ENCODE peak calls at places on chromosomes 5 and 9, in six cellular contexts. One of them, this sample, is unnamed.

GRCh38 chr9:130936285-130937117 is 2.5 kb downstream of the FIBCD1 start:
- DNase-seq in HCT116: no peak
- DNase-seq in left ventricle myocardium inferior: no peak
- DNase-seq in GM10248: no peak
- DNase-seq in neural progenitor cell: peak; percentile 93
- DNase-seq in adrenal gland: peak; percentile 97
- DNase-seq in this sample: no peak

GRCh38 chr5:80406980-80407734 is 707 bp upstream of the ZFYVE16 start:
- DNase-seq in adrenal gland: peak; percentile 88
- DNase-seq in left ventricle myocardium inferior: peak; percentile 16
- DNase-seq in HCT116: no peak
- DNase-seq in neural progenitor cell: no peak
- DNase-seq in GM10248: peak; percentile 15
- DNase-seq in this sample: no peak

GRCh38 chr5:68028131-68028727 is 187.3 kb upstream of the PIK3R1 start:
- DNase-seq in neural progenitor cell: no peak
- DNase-seq in HCT116: no peak
- DNase-seq in left ventricle myocardium inferior: no peak
- DNase-seq in adrenal gland: no peak
- DNase-seq in GM10248: no peak
- DNase-seq in this sample: no peak

GRCh38 chr9:115157245-115157674 is 39.3 kb upstream of the TNC start:
- DNase-seq in neural progenitor cell: no peak
- DNase-seq in GM10248: no peak
- DNase-seq in HCT116: peak; percentile 49
- DNase-seq in adrenal gland: peak; percentile 9
- DNase-seq in left ventricle myocardium inferior: no peak
- DNase-seq in this sample: no peak

GRCh38 chr5:179795049-179795862 is 1.5 kb downstream of the LTC4S start:
- DNase-seq in neural progenitor cell: peak; percentile 54
- DNase-seq in GM10248: no peak
- DNase-seq in adrenal gland: peak; percentile 60
- DNase-seq in HCT116: no peak
- DNase-seq in left ventricle myocardium inferior: no peak
- DNase-seq in this sample: peak; percentile 45

GRCh38 chr9:127303830-127304229 is 39.3 kb downstream of the GARNL3 start:
- DNase-seq in left ventricle myocardium inferior: no peak
- DNase-seq in HCT116: no peak
- DNase-seq in GM10248: no peak
- DNase-seq in adrenal gland: no peak
- DNase-seq in neural progenitor cell: no peak
- DNase-seq in this sample: no peak

GRCh38 chr5:73278693-73279092 is 105.7 kb downstream of the TMEM174 start:
- DNase-seq in HCT116: no peak
- DNase-seq in neural progenitor cell: no peak
- DNase-seq in adrenal gland: no peak
- DNase-seq in GM10248: no peak
- DNase-seq in left ventricle myocardium inferior: no peak
- DNase-seq in this sample: no peak

GRCh38 chr9:75039006-75039405 is 10.9 kb upstream of the CARNMT1 start:
- DNase-seq in GM10248: no peak
- DNase-seq in left ventricle myocardium inferior: no peak
- DNase-seq in HCT116: no peak
- DNase-seq in neural progenitor cell: no peak
- DNase-seq in adrenal gland: no peak
- DNase-seq in this sample: no peak

GRCh38 chr9:14103115-14103514 is 210.8 kb downstream of the NFIB start:
- DNase-seq in neural progenitor cell: no peak
- DNase-seq in HCT116: no peak
- DNase-seq in left ventricle myocardium inferior: no peak
- DNase-seq in adrenal gland: no peak
- DNase-seq in GM10248: no peak
- DNase-seq in this sample: no peak

GRCh38 chr5:54845567-54845941 is 139.8 kb downstream of the ESM1 start:
- DNase-seq in neural progenitor cell: no peak
- DNase-seq in adrenal gland: no peak
- DNase-seq in HCT116: no peak
- DNase-seq in GM10248: no peak
- DNase-seq in left ventricle myocardium inferior: no peak
- DNase-seq in this sample: no peak

GRCh38 chr5:11302663-11303062 is 541.6 kb upstream of the DAP start:
- DNase-seq in GM10248: no peak
- DNase-seq in HCT116: no peak
- DNase-seq in adrenal gland: no peak
- DNase-seq in neural progenitor cell: no peak
- DNase-seq in left ventricle myocardium inferior: no peak
- DNase-seq in this sample: no peak

GRCh38 chr5:137395011-137395755 is 103.9 kb downstream of the SPOCK1 start:
- DNase-seq in adrenal gland: no peak
- DNase-seq in left ventricle myocardium inferior: no peak
- DNase-seq in neural progenitor cell: no peak
- DNase-seq in GM10248: no peak
- DNase-seq in HCT116: no peak
- DNase-seq in this sample: no peak

GRCh38 chr9:18728642-18729041 is 254.7 kb downstream of the ADAMTSL1 start:
- DNase-seq in GM10248: no peak
- DNase-seq in HCT116: no peak
- DNase-seq in left ventricle myocardium inferior: no peak
- DNase-seq in adrenal gland: no peak
- DNase-seq in neural progenitor cell: no peak
- DNase-seq in this sample: no peak

GRCh38 chr9:91711755-91712591 is 238.1 kb downstream of the ROR2 start:
- DNase-seq in adrenal gland: peak; percentile 18
- DNase-seq in neural progenitor cell: no peak
- DNase-seq in HCT116: no peak
- DNase-seq in left ventricle myocardium inferior: no peak
- DNase-seq in GM10248: peak; percentile 87
- DNase-seq in this sample: peak; percentile 89

GRCh38 chr9:7237473-7238243 is 479.9 kb downstream of the KDM4C start:
- DNase-seq in neural progenitor cell: no peak
- DNase-seq in GM10248: no peak
- DNase-seq in adrenal gland: no peak
- DNase-seq in left ventricle myocardium inferior: no peak
- DNase-seq in HCT116: no peak
- DNase-seq in this sample: no peak

GRCh38 chr5:175742290-175742994 is 84.6 kb downstream of the HRH2 start:
- DNase-seq in GM10248: no peak
- DNase-seq in HCT116: no peak
- DNase-seq in left ventricle myocardium inferior: no peak
- DNase-seq in neural progenitor cell: no peak
- DNase-seq in adrenal gland: no peak
- DNase-seq in this sample: no peak

GRCh38 chr5:52497133-52497693 is 290.5 kb upstream of the ITGA1 start:
- DNase-seq in HCT116: no peak
- DNase-seq in adrenal gland: no peak
- DNase-seq in GM10248: no peak
- DNase-seq in left ventricle myocardium inferior: no peak
- DNase-seq in neural progenitor cell: no peak
- DNase-seq in this sample: no peak

GRCh38 chr5:16574789-16575785 is 41.7 kb downstream of the RETREG1 start:
- DNase-seq in GM10248: no peak
- DNase-seq in HCT116: no peak
- DNase-seq in left ventricle myocardium inferior: peak; percentile 38
- DNase-seq in neural progenitor cell: peak; percentile 46
- DNase-seq in adrenal gland: peak; percentile 67
- DNase-seq in this sample: no peak

GRCh38 chr9:91776409-91777365 is 173.3 kb downstream of the ROR2 start:
- DNase-seq in GM10248: no peak
- DNase-seq in neural progenitor cell: no peak
- DNase-seq in left ventricle myocardium inferior: no peak
- DNase-seq in adrenal gland: no peak
- DNase-seq in HCT116: no peak
- DNase-seq in this sample: no peak

GRCh38 chr5:158979749-158980521 is 119.8 kb downstream of the EBF1 start:
- DNase-seq in GM10248: no peak
- DNase-seq in adrenal gland: peak; percentile 40
- DNase-seq in HCT116: no peak
- DNase-seq in neural progenitor cell: peak; percentile 31
- DNase-seq in left ventricle myocardium inferior: peak; percentile 52
- DNase-seq in this sample: no peak

GRCh38 chr5:39013938-39014337 is 60.3 kb downstream of the RICTOR start:
- DNase-seq in adrenal gland: no peak
- DNase-seq in HCT116: no peak
- DNase-seq in left ventricle myocardium inferior: no peak
- DNase-seq in GM10248: no peak
- DNase-seq in neural progenitor cell: no peak
- DNase-seq in this sample: no peak

GRCh38 chr9:65432722-65433323 is 147.8 kb upstream of the FOXD4L5 start:
- DNase-seq in adrenal gland: no peak
- DNase-seq in neural progenitor cell: no peak
- DNase-seq in GM10248: no peak
- DNase-seq in left ventricle myocardium inferior: no peak
- DNase-seq in HCT116: no peak
- DNase-seq in this sample: no peak

GRCh38 chr9:127168756-127169506 is 46.5 kb upstream of the ANGPTL2 start:
- DNase-seq in GM10248: no peak
- DNase-seq in neural progenitor cell: no peak
- DNase-seq in HCT116: no peak
- DNase-seq in left ventricle myocardium inferior: no peak
- DNase-seq in adrenal gland: no peak
- DNase-seq in this sample: no peak

GRCh38 chr5:96175090-96175489 is 213.4 kb upstream of the ELL2 start:
- DNase-seq in GM10248: no peak
- DNase-seq in adrenal gland: no peak
- DNase-seq in left ventricle myocardium inferior: no peak
- DNase-seq in HCT116: peak; percentile 33
- DNase-seq in neural progenitor cell: no peak
- DNase-seq in this sample: no peak

GRCh38 chr5:142915038-142915437 is 144.9 kb downstream of the ARHGAP26 start:
- DNase-seq in GM10248: no peak
- DNase-seq in adrenal gland: no peak
- DNase-seq in left ventricle myocardium inferior: no peak
- DNase-seq in HCT116: no peak
- DNase-seq in neural progenitor cell: no peak
- DNase-seq in this sample: no peak

GRCh38 chr5:142911170-142911569 is 141.0 kb downstream of the ARHGAP26 start:
- DNase-seq in GM10248: no peak
- DNase-seq in HCT116: no peak
- DNase-seq in neural progenitor cell: no peak
- DNase-seq in adrenal gland: no peak
- DNase-seq in left ventricle myocardium inferior: no peak
- DNase-seq in this sample: no peak

GRCh38 chr5:142915840-142916424 is 145.8 kb downstream of the ARHGAP26 start:
- DNase-seq in GM10248: peak; percentile 48
- DNase-seq in left ventricle myocardium inferior: no peak
- DNase-seq in HCT116: no peak
- DNase-seq in adrenal gland: peak; percentile 29
- DNase-seq in neural progenitor cell: peak; percentile 67
- DNase-seq in this sample: peak; percentile 37

GRCh38 chr5:142911775-142912174 is 141.6 kb downstream of the ARHGAP26 start:
- DNase-seq in adrenal gland: no peak
- DNase-seq in HCT116: no peak
- DNase-seq in GM10248: no peak
- DNase-seq in left ventricle myocardium inferior: no peak
- DNase-seq in neural progenitor cell: no peak
- DNase-seq in this sample: no peak

GRCh38 chr5:142913728-142914338 is 143.7 kb downstream of the ARHGAP26 start:
- DNase-seq in GM10248: no peak
- DNase-seq in adrenal gland: no peak
- DNase-seq in neural progenitor cell: peak; percentile 23
- DNase-seq in left ventricle myocardium inferior: no peak
- DNase-seq in HCT116: no peak
- DNase-seq in this sample: no peak
- TF ChIP-seq CTCF in GM10248: no peak
- TF ChIP-seq CTCF in adrenal gland: no peak
- TF ChIP-seq CTCF in neural progenitor cell: peak; percentile 35
- TF ChIP-seq CTCF in left ventricle myocardium inferior: peak; percentile 11
- TF ChIP-seq CTCF in HCT116: peak; percentile 33
- TF ChIP-seq CTCF in this sample: no peak

GRCh38 chr5:3179220-3179619 is 416.4 kb upstream of the IRX1 start:
- DNase-seq in neural progenitor cell: peak; percentile 33
- DNase-seq in left ventricle myocardium inferior: no peak
- DNase-seq in HCT116: no peak
- DNase-seq in adrenal gland: no peak
- DNase-seq in GM10248: no peak
- DNase-seq in this sample: no peak
- TF ChIP-seq CTCF in neural progenitor cell: no peak
- TF ChIP-seq CTCF in left ventricle myocardium inferior: no peak
- TF ChIP-seq CTCF in HCT116: no peak
- TF ChIP-seq CTCF in adrenal gland: no peak
- TF ChIP-seq CTCF in GM10248: no peak
- TF ChIP-seq CTCF in this sample: no peak

GRCh38 chr9:34178698-34179527 is at the start of gene UBAP1:
- DNase-seq in neural progenitor cell: peak; percentile 99
- DNase-seq in GM10248: peak; percentile 96
- DNase-seq in HCT116: peak; percentile 93
- DNase-seq in adrenal gland: peak; percentile 98
- DNase-seq in left ventricle myocardium inferior: peak; percentile 96
- DNase-seq in this sample: peak; percentile 93
- TF ChIP-seq CTCF in neural progenitor cell: no peak
- TF ChIP-seq CTCF in GM10248: no peak
- TF ChIP-seq CTCF in HCT116: no peak
- TF ChIP-seq CTCF in adrenal gland: no peak
- TF ChIP-seq CTCF in left ventricle myocardium inferior: peak; percentile 25
- TF ChIP-seq CTCF in this sample: no peak

DNA sequence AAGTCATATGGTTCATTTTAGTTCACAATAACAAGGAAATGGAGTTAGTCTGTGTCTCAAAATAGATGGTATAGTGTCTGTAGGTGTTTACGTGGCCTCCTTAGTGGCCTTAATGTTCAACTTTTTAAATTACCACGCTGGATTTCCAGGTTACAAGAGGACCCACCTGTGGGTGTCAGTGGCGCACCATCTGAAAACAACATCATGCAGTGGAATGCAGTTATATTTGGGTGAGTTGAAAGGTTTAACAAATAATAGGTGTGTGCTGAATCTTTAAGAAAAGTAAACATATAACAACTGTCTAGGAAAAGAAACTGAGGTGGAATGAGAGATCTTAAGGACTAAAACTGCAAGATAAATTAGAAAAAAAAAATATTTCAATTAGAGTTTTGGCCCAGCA is 2.9 kb downstream of the UBE2B start:
- DNase-seq in HCT116: no peak
- DNase-seq in left ventricle myocardium inferior: no peak
- DNase-seq in neural progenitor cell: no peak
- DNase-seq in GM10248: no peak
- DNase-seq in adrenal gland: no peak
- DNase-seq in this sample: no peak
- TF ChIP-seq CTCF in HCT116: no peak
- TF ChIP-seq CTCF in left ventricle myocardium inferior: no peak
- TF ChIP-seq CTCF in neural progenitor cell: no peak
- TF ChIP-seq CTCF in GM10248: no peak
- TF ChIP-seq CTCF in adrenal gland: no peak
- TF ChIP-seq CTCF in this sample: no peak

This sample was measured in GM20000.